ENCODE peak calls at places on chromosome 9, in six cellular contexts. Z, E, C, H, B and Q are unnamed samples.

GRCh38 chr9:130137870-130138653 is 34.1 kb upstream of the NCS1 start:
- DNase-seq in Z (no peak), H (peak), B (peak), C (peak), E (no peak), Q (peak)

GRCh38 chr9:2116073-2116472 is 100.9 kb downstream of the SMARCA2 start:
- DNase-seq in Z (peak), H (peak), E (no peak), C (peak), B (peak), Q (peak)

GRCh38 chr9:129323999-129324553 is 146.0 kb upstream of the IER5L start:
- DNase-seq in H (no peak), Z (peak), C (no peak), B (no peak), E (no peak), Q (no peak)

GRCh38 chr9:71741841-71742648 is 26.3 kb downstream of the CEMIP2 start:
- DNase-seq in H (peak), Z (peak), C (no peak), B (peak), E (no peak), Q (peak)

GRCh38 chr9:131732636-131733340 is 7.1 kb downstream of the RAPGEF1 start:
- DNase-seq in E (no peak), Z (no peak), H (no peak), B (no peak), C (peak), Q (no peak)

GRCh38 chr9:130027533-130028370 is 15.2 kb downstream of the FNBP1 start:
- DNase-seq in E (no peak), C (no peak), H (no peak), Z (no peak), B (no peak), Q (no peak)

GRCh38 chr9:74783408-74783807 is 104.3 kb downstream of the TRPM6 start:
- DNase-seq in C (no peak), Z (no peak), B (no peak), E (no peak), H (no peak), Q (peak)

GRCh38 chr9:123225995-123226394 is 42.4 kb downstream of the STRBP start:
- DNase-seq in Z (no peak), C (no peak), B (no peak), E (no peak), H (no peak), Q (no peak)

GRCh38 chr9:385818-386398 is 171.2 kb downstream of the DOCK8 start:
- DNase-seq in C (peak), E (no peak), Z (peak), B (peak), H (peak), Q (peak)

GRCh38 chr9:8880031-8880430 is 1080.5 kb upstream of the DMAC1 start:
- DNase-seq in H (no peak), C (no peak), E (no peak), Z (no peak), B (no peak), Q (no peak)

GRCh38 chr9:95036676-95037075 is 280.8 kb downstream of the FANCC start:
- DNase-seq in H (no peak), Z (no peak), B (no peak), E (no peak), C (no peak), Q (no peak)
- H3K4me3 ChIP-seq in H (no peak), Z (no peak), B (no peak), E (no peak), C (no peak), Q (no peak)

GRCh38 chr9:112125961-112126388 is 49.1 kb downstream of the SUSD1 start:
- DNase-seq in E (no peak), B (no peak), C (no peak), Z (peak), H (no peak), Q (peak)
- TF ChIP-seq MYC in E (no peak), B (no peak), C (no peak), Z (no peak), H (no peak), Q (no peak)

GRCh38 chr9:84264307-84264706 is 76.3 kb downstream of the SLC28A3 start:
- DNase-seq in C (no peak), B (no peak), H (no peak), E (no peak), Z (no peak), Q (no peak)

GRCh38 chr9:84271004-84271886 is 69.3 kb downstream of the SLC28A3 start:
- DNase-seq in H (peak), E (no peak), C (no peak), Z (no peak), B (no peak), Q (no peak)

GRCh38 chr9:84261082-84261746 is 79.3 kb downstream of the SLC28A3 start:
- DNase-seq in Z (peak), H (peak), B (peak), E (peak), C (peak), Q (peak)

GRCh38 chr9:84271887-84272556 is 68.5 kb downstream of the SLC28A3 start:
- DNase-seq in H (no peak), Z (no peak), B (no peak), C (no peak), E (no peak), Q (no peak)

DNA sequence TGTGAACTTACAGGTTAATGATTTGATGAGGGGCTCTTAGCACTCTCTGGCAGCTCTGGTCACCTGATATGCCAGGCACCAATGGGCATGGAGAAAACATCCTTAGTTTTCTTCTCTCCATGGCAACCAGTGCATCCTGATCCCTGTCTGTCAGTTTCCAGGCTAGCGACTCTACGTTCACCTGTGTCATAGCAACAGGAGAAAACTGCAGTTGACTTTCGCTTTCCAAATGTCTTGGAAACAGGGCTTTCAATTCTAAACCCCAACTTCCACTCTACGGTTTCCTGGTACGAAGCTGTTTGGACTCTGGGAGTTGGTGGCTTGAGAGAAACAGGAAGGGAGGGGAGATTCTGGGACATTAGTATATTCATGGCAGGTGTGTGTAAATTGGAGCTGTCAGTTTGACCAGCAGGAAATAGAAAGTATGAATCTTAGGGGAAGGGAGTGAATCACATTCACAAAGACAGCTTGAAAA is 74.4 kb downstream of the SLC28A3 start:
- DNase-seq in H (no peak), E (no peak), Z (peak), C (no peak), B (no peak), Q (peak)
- H3K4me3 ChIP-seq in H (no peak), E (no peak), Z (no peak), C (no peak), B (no peak), Q (no peak)

GRCh38 chr9:114410910-114411309 is 23.1 kb upstream of the AKNA start:
- DNase-seq in C (no peak), E (no peak), Z (no peak), B (no peak), H (no peak), Q (no peak)

GRCh38 chr9:114409842-114410241 is 22.1 kb upstream of the AKNA start:
- DNase-seq in E (no peak), B (no peak), H (no peak), C (no peak), Z (no peak), Q (no peak)

GRCh38 chr9:114408646-114409045 is 20.9 kb upstream of the AKNA start:
- DNase-seq in B (no peak), C (no peak), H (no peak), Z (no peak), E (no peak), Q (no peak)

GRCh38 chr9:114407889-114408288 is 20.1 kb upstream of the AKNA start:
- DNase-seq in B (no peak), H (no peak), C (no peak), E (no peak), Z (no peak), Q (no peak)

GRCh38 chr9:114409103-114409780 is 21.5 kb upstream of the AKNA start:
- DNase-seq in E (no peak), C (peak), Z (no peak), H (no peak), B (no peak), Q (no peak)
- TF ChIP-seq MYC in E (no peak), C (no peak), Z (no peak), H (no peak), B (no peak), Q (no peak)

GRCh38 chr9:136665111-136665703 is 2.5 kb downstream of the EGFL7 start:
- DNase-seq in E (no peak), Z (no peak), H (peak), C (no peak), B (no peak), Q (no peak)

GRCh38 chr9:136663311-136663679 is 579 bp downstream of the EGFL7 start:
- DNase-seq in B (no peak), Z (no peak), H (no peak), C (no peak), E (no peak), Q (no peak)

GRCh38 chr9:136664799-136665082 is 2.0 kb downstream of the EGFL7 start:
- DNase-seq in E (no peak), C (no peak), H (no peak), B (no peak), Z (no peak), Q (no peak)

GRCh38 chr9:136662656-136663310 is at the start of gene EGFL7:
- DNase-seq in C (no peak), B (peak), H (peak), Z (no peak), E (no peak), Q (no peak)

DNA sequence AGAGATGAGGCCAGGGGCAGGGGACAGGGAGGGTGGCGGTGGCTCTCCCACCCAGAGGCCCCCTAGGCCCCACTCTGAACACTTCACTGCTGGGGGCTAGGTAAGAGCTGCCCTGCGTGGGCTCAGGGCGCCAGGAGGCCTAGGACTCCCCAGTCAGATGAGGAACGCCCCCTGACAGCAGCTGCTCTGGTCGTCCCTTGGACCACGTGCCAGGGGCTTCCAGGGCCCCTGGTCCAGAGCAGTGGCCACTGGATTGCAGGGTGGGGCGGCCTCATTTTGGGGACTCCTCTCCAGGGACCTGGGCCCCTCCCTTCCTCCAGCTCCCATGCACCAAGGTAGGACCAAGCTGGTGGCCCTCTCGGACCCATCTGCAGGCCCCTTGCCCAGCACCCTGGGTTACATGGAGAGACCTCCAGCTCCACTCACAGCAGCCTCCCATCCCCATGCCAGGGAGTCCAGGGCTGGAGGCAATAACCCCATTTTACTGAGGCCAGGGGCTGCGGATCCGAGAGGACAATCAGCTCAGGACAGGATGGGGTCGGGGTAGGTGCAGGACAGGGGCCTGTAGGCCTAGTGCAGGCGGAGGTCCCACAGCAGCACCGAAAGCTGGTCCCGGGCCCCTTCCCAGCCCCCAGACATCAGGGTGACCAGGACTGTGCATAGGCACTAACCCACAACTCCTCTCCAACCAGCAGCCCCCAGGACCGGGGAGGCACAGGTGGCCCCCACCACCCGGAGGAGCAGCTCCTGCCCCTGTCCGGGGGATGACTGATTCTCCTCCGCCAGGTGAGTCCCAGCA is 1.5 kb downstream of the EGFL7 start:
- DNase-seq in H (no peak), E (no peak), C (no peak), B (peak), Z (no peak), Q (no peak)
- H3K4me3 ChIP-seq in H (peak), E (no peak), C (no peak), B (peak), Z (no peak), Q (no peak)

GRCh38 chr9:12875216-12875615 is 100.4 kb downstream of the LURAP1L start:
- DNase-seq in C (no peak), H (no peak), E (no peak), Z (no peak), B (no peak), Q (no peak)
- TF ChIP-seq MYC in C (no peak), H (no peak), E (no peak), Z (no peak), B (no peak), Q (no peak)